ENCODE peak calls at places on chromosome 11, in eight cellular contexts. K is suprapubic skin, P is body of pancreas, C is heart right ventricle, X is A549, F is fibroblast of lung, Y is heart left ventricle, S is mesenchymal stem cell. L is an unnamed sample.

GRCh38 chr11:126319374-126319740 is 15.5 kb downstream of the DCPS start:
- DNase-seq in K (peak; percentile 32), P (no peak), C (no peak), X (no peak), F (no peak), Y (no peak), S (no peak), L (no peak)

GRCh38 chr11:22466809-22467208 is 128.6 kb downstream of the SLC17A6 start:
- DNase-seq in K (no peak), P (no peak), C (no peak), X (peak; percentile 4), F (peak; percentile 85), Y (no peak), S (peak; percentile 54), L (peak; percentile 95)

GRCh38 chr11:32886180-32886579 is 6.4 kb upstream of the QSER1 start:
- DNase-seq in K (no peak), P (no peak), C (no peak), X (no peak), F (no peak), Y (no peak), S (no peak), L (no peak)

GRCh38 chr11:117618273-117618672 is 178.7 kb downstream of the DSCAML1 start:
- DNase-seq in K (no peak), P (no peak), C (no peak), X (no peak), F (no peak), Y (no peak), S (no peak), L (no peak)

GRCh38 chr11:2549080-2549479 is 104.3 kb downstream of the KCNQ1 start:
- DNase-seq in K (no peak), P (peak; percentile 2), C (peak; percentile 12), X (no peak), F (no peak), Y (no peak), S (no peak), L (no peak)

GRCh38 chr11:47587733-47588326 is 1.4 kb downstream of the FAM180B start:
- DNase-seq in K (no peak), P (no peak), C (peak; percentile 48), X (no peak), F (no peak), Y (no peak), S (no peak), L (no peak)

GRCh38 chr11:30387891-30388861 is 65.3 kb downstream of the ARL14EP start:
- DNase-seq in K (no peak), P (no peak), C (no peak), X (no peak), F (no peak), Y (no peak), S (no peak), L (no peak)

GRCh38 chr11:58390551-58391063 is 16.1 kb downstream of the OR5B3 start:
- DNase-seq in K (no peak), P (no peak), C (peak; percentile 4), X (no peak), F (no peak), Y (no peak), S (no peak), L (no peak)

GRCh38 chr11:33329705-33330329 is 72.6 kb downstream of the HIPK3 start:
- DNase-seq in K (no peak), P (peak; percentile 65), C (no peak), X (peak; percentile 76), F (peak; percentile 81), Y (peak; percentile 40), S (peak; percentile 70), L (peak; percentile 55)

GRCh38 chr11:85809881-85810280 is 1.1 kb downstream of the SYTL2 start:
- DNase-seq in K (no peak), P (no peak), C (no peak), X (peak; percentile 32), F (no peak), Y (no peak), S (peak; percentile 15), L (no peak)

GRCh38 chr11:44305643-44306468 is 4.1 kb downstream of the ALX4 start:
- DNase-seq in K (no peak), P (peak; percentile 43), C (no peak), X (no peak), F (no peak), Y (no peak), S (peak; percentile 52), L (no peak)

GRCh38 chr11:77300695-77301094 is 791 bp downstream of the GDPD4 start:
- DNase-seq in K (no peak), P (no peak), C (no peak), X (peak; percentile 13), F (no peak), Y (no peak), S (no peak), L (no peak)

GRCh38 chr11:96091476-96091875 is 167.6 kb upstream of the MTMR2 start:
- DNase-seq in K (no peak), P (no peak), C (no peak), X (peak; percentile 23), F (no peak), Y (no peak), S (no peak), L (no peak)

GRCh38 chr11:11843642-11844041 is 1.9 kb downstream of the USP47 start:
- DNase-seq in K (no peak), P (no peak), C (no peak), X (no peak), F (no peak), Y (no peak), S (no peak), L (no peak)

GRCh38 chr11:11847082-11847481 is 5.3 kb downstream of the USP47 start:
- DNase-seq in K (no peak), P (no peak), C (no peak), X (no peak), F (no peak), Y (no peak), S (no peak), L (no peak)

GRCh38 chr11:11844272-11844671 is 2.5 kb downstream of the USP47 start:
- DNase-seq in K (no peak), P (no peak), C (no peak), X (no peak), F (no peak), Y (no peak), S (no peak), L (no peak)

GRCh38 chr11:11845066-11845465 is 3.3 kb downstream of the USP47 start:
- DNase-seq in K (no peak), P (peak; percentile 59), C (no peak), X (no peak), F (no peak), Y (no peak), S (no peak), L (peak; percentile 80)

GRCh38 chr11:11845551-11845950 is 3.8 kb downstream of the USP47 start:
- DNase-seq in K (no peak), P (no peak), C (no peak), X (no peak), F (no peak), Y (no peak), S (no peak), L (no peak)
- H3K27ac ChIP-seq in K (peak overlapping the region; percentile 12), P (no peak overlapping the region), C (peak overlapping the region; percentile 93), X (no peak overlapping the region), F (no peak overlapping the region), Y (peak overlapping the region; percentile 98), S (no peak overlapping the region), L (peak overlapping the region; percentile 9)

GRCh38 chr11:46242961-46243795 is 34.3 kb upstream of the CREB3L1 start:
- DNase-seq in K (peak; percentile 95), P (peak; percentile 97), C (peak; percentile 96), X (peak; percentile 94), F (peak; percentile 98), Y (peak; percentile 94), S (peak; percentile 96), L (peak; percentile 90)
- H3K4me3 ChIP-seq in K (peak overlapping the region; percentile 43), P (no peak overlapping the region), C (peak overlapping the region; percentile 64), X (peak overlapping the region; percentile 45), F (peak overlapping the region; percentile 51), Y (peak overlapping the region; percentile 11), S (peak overlapping the region; percentile 75), L (peak overlapping the region; percentile 29)

DNA sequence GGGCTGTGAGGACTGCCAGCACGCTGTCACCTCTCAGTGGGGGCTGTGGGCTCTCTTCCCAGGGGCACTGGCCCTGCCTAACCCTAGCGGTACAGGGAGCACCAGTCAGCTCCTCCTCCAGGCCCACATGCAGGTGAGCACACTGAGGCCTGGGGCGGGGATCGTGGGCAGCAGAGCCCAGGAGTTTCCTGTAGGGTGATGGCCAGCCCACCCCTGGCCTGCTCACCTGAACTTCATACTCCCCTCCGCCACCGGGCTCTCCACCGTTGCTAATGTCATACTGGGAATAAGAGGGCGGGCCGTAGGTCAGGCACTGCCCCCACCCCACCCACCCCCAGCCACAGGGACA is 10.0 kb upstream of the TREH start:
- DNase-seq in K (no peak), P (no peak), C (peak; percentile 24), X (no peak), F (no peak), Y (no peak), S (no peak), L (no peak)
- H3K27ac ChIP-seq in K (no peak overlapping the region), P (peak overlapping the region; percentile 58), C (peak overlapping the region; percentile 77), X (peak overlapping the region; percentile 99), F (no peak overlapping the region), Y (peak overlapping the region; percentile 81), S (no peak overlapping the region), L (no peak overlapping the region)

GRCh38 chr11:69122642-69123431 is 32.9 kb upstream of the SMIM38 start:
- DNase-seq in K (no peak), P (peak; percentile 84), C (peak; percentile 71), X (peak; percentile 99), F (peak; percentile 58), Y (peak; percentile 57), S (peak; percentile 59), L (peak; percentile 85)

GRCh38 chr11:69122337-69122641 is 33.4 kb upstream of the SMIM38 start:
- DNase-seq in K (no peak), P (no peak), C (no peak), X (no peak), F (no peak), Y (no peak), S (no peak), L (no peak)

GRCh38 chr11:69121621-69122336 is 34.0 kb upstream of the SMIM38 start:
- DNase-seq in K (no peak), P (no peak), C (no peak), X (no peak), F (no peak), Y (no peak), S (no peak), L (no peak)

GRCh38 chr11:69125861-69126260 is 29.9 kb upstream of the SMIM38 start:
- DNase-seq in K (no peak), P (no peak), C (no peak), X (no peak), F (no peak), Y (no peak), S (no peak), L (no peak)

DNA sequence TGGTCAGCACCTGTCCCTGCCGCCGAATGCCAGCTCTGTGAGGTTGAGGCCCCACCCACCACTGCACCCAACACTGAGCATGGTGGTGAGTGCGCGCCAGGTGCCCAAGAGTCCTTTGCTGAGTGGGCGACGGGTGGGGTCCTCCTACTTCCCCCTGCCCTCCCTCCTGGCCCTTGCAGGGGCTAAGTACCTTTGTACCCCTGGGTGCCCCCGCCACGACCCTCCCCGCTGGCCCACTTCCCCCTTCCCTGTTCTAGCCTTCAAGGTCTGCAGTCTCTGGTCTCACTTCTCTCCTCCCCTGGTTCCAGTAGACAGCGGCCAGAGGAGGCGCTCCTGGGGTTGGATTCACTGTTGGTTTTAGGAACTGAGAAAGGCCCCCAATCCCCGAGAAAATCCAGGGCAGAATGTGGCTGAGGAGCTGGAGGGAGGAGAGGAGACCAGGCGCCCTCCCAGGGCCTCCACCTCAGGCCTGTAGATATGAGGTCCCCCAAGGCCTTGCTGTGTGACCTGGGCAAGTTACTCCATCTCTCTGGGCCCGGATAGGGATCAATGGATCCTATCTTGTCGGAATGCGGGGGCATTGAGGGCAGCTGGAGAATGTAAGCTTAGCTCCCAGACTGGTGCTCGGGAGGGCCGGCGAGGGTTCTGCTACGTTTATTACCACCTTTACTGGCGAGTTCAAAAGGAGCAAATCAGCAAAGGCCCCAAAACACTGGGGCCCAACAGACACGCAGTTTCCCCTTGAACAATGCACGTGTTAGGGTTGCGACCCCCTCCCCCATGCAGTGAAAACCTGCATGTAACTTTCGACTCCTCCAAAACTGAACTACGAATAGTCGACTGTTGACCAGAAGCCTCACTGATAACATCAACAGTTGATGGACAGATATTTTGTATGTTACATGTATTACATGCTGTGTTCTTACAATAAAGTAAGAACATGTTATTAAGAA is 31.9 kb upstream of the SMIM38 start:
- DNase-seq in K (no peak), P (no peak), C (no peak), X (peak; percentile 57), F (no peak), Y (no peak), S (no peak), L (no peak)
- H3K4me3 ChIP-seq in K (peak overlapping the region; percentile 18), P (no peak overlapping the region), C (no peak overlapping the region), X (peak overlapping the region; percentile 28), F (no peak overlapping the region), Y (no peak overlapping the region), S (no peak overlapping the region), L (no peak overlapping the region)